ENCODE peak calls at places on chromosomes 12 and 14, in six cellular contexts. One of them, this sample, is unnamed.

GRCh38 chr12:57869919-57870318 is 23.4 kb upstream of the CTDSP2 start:
- DNase-seq in cardiac muscle cell: no peak
- DNase-seq in kidney epithelial cell: no peak
- DNase-seq in prostate gland: no peak
- DNase-seq in choroid plexus epithelial cell: no peak
- DNase-seq in stomach: no peak
- DNase-seq in this sample: no peak

GRCh38 chr14:93688794-93689193 is 99.5 kb downstream of the PRIMA1 start:
- DNase-seq in cardiac muscle cell: no peak
- DNase-seq in kidney epithelial cell: no peak
- DNase-seq in prostate gland: no peak
- DNase-seq in choroid plexus epithelial cell: no peak
- DNase-seq in stomach: no peak
- DNase-seq in this sample: no peak

GRCh38 chr12:27646149-27646548 is 50.1 kb upstream of the REP15 start:
- DNase-seq in cardiac muscle cell: no peak
- DNase-seq in kidney epithelial cell: no peak
- DNase-seq in prostate gland: no peak
- DNase-seq in choroid plexus epithelial cell: no peak
- DNase-seq in stomach: no peak
- DNase-seq in this sample: no peak

GRCh38 chr12:22406622-22407021 is 72.1 kb upstream of the ST8SIA1 start:
- DNase-seq in cardiac muscle cell: no peak
- DNase-seq in kidney epithelial cell: no peak
- DNase-seq in prostate gland: no peak
- DNase-seq in choroid plexus epithelial cell: no peak
- DNase-seq in stomach: no peak
- DNase-seq in this sample: no peak

GRCh38 chr14:32352631-32353030 is 23.5 kb downstream of the AKAP6 start:
- DNase-seq in cardiac muscle cell: no peak
- DNase-seq in kidney epithelial cell: no peak
- DNase-seq in prostate gland: no peak
- DNase-seq in choroid plexus epithelial cell: no peak
- DNase-seq in stomach: no peak
- DNase-seq in this sample: no peak

GRCh38 chr12:1083086-1083887 is 92.3 kb downstream of the ERC1 start:
- DNase-seq in cardiac muscle cell: peak; percentile 17
- DNase-seq in kidney epithelial cell: no peak
- DNase-seq in prostate gland: no peak
- DNase-seq in choroid plexus epithelial cell: peak; percentile 66
- DNase-seq in stomach: no peak
- DNase-seq in this sample: no peak

GRCh38 chr12:65465766-65466547 is 187.5 kb downstream of the MSRB3 start:
- DNase-seq in cardiac muscle cell: no peak
- DNase-seq in kidney epithelial cell: no peak
- DNase-seq in prostate gland: no peak
- DNase-seq in choroid plexus epithelial cell: no peak
- DNase-seq in stomach: no peak
- DNase-seq in this sample: no peak

GRCh38 chr14:84566109-84566508 is 963.8 kb upstream of the FLRT2 start:
- DNase-seq in cardiac muscle cell: no peak
- DNase-seq in kidney epithelial cell: no peak
- DNase-seq in prostate gland: no peak
- DNase-seq in choroid plexus epithelial cell: no peak
- DNase-seq in stomach: no peak
- DNase-seq in this sample: no peak

GRCh38 chr12:15152864-15153263 is 68.4 kb downstream of the RERG start:
- DNase-seq in cardiac muscle cell: no peak
- DNase-seq in kidney epithelial cell: peak; percentile 59
- DNase-seq in prostate gland: no peak
- DNase-seq in choroid plexus epithelial cell: peak; percentile 89
- DNase-seq in stomach: no peak
- DNase-seq in this sample: peak; percentile 74

GRCh38 chr14:95519699-95520098 is 3.2 kb upstream of the SYNE3 start:
- DNase-seq in cardiac muscle cell: no peak
- DNase-seq in kidney epithelial cell: no peak
- DNase-seq in prostate gland: no peak
- DNase-seq in choroid plexus epithelial cell: peak; percentile 79
- DNase-seq in stomach: peak; percentile 61
- DNase-seq in this sample: no peak

GRCh38 chr12:65171870-65172269 is 2.5 kb downstream of the LEMD3 start:
- DNase-seq in cardiac muscle cell: no peak
- DNase-seq in kidney epithelial cell: no peak
- DNase-seq in prostate gland: no peak
- DNase-seq in choroid plexus epithelial cell: peak; percentile 8
- DNase-seq in stomach: no peak
- DNase-seq in this sample: no peak

GRCh38 chr14:23629831-23630396 is 6.2 kb upstream of the DHRS2 start:
- DNase-seq in cardiac muscle cell: no peak
- DNase-seq in kidney epithelial cell: no peak
- DNase-seq in prostate gland: no peak
- DNase-seq in choroid plexus epithelial cell: no peak
- DNase-seq in stomach: no peak
- DNase-seq in this sample: no peak

GRCh38 chr12:105931762-105932587 is 206.8 kb downstream of the NUAK1 start:
- DNase-seq in cardiac muscle cell: no peak
- DNase-seq in kidney epithelial cell: no peak
- DNase-seq in prostate gland: peak; percentile 57
- DNase-seq in choroid plexus epithelial cell: no peak
- DNase-seq in stomach: no peak
- DNase-seq in this sample: no peak

GRCh38 chr14:106652494-106652893 is 1126.1 kb downstream of the TMEM121 start:
- DNase-seq in cardiac muscle cell: no peak
- DNase-seq in kidney epithelial cell: no peak
- DNase-seq in prostate gland: no peak
- DNase-seq in choroid plexus epithelial cell: no peak
- DNase-seq in stomach: no peak
- DNase-seq in this sample: no peak

GRCh38 chr14:105333613-105334364 is 19.2 kb downstream of the PACS2 start:
- DNase-seq in cardiac muscle cell: no peak
- DNase-seq in kidney epithelial cell: no peak
- DNase-seq in prostate gland: no peak
- DNase-seq in choroid plexus epithelial cell: no peak
- DNase-seq in stomach: no peak
- DNase-seq in this sample: no peak

GRCh38 chr12:108850854-108851573 is 6.4 kb downstream of the SSH1 start:
- DNase-seq in cardiac muscle cell: no peak
- DNase-seq in kidney epithelial cell: no peak
- DNase-seq in prostate gland: no peak
- DNase-seq in choroid plexus epithelial cell: peak; percentile 96
- DNase-seq in stomach: no peak
- DNase-seq in this sample: no peak

GRCh38 chr12:66688836-66689439 is 10.1 kb upstream of the GRIP1 start:
- DNase-seq in cardiac muscle cell: peak; percentile 80
- DNase-seq in kidney epithelial cell: no peak
- DNase-seq in prostate gland: peak; percentile 30
- DNase-seq in choroid plexus epithelial cell: peak; percentile 67
- DNase-seq in stomach: peak; percentile 51
- DNase-seq in this sample: no peak

GRCh38 chr14:95244587-95244986 is 75.1 kb downstream of the CLMN start:
- DNase-seq in cardiac muscle cell: no peak
- DNase-seq in kidney epithelial cell: no peak
- DNase-seq in prostate gland: no peak
- DNase-seq in choroid plexus epithelial cell: no peak
- DNase-seq in stomach: no peak
- DNase-seq in this sample: no peak

GRCh38 chr12:50839032-50839431 is 3.7 kb upstream of the TMPRSS12 start:
- DNase-seq in cardiac muscle cell: no peak
- DNase-seq in kidney epithelial cell: no peak
- DNase-seq in prostate gland: no peak
- DNase-seq in choroid plexus epithelial cell: no peak
- DNase-seq in stomach: no peak
- DNase-seq in this sample: no peak

GRCh38 chr12:60872219-60872618 is 1276.4 kb downstream of the SLC16A7 start:
- DNase-seq in cardiac muscle cell: no peak
- DNase-seq in kidney epithelial cell: no peak
- DNase-seq in prostate gland: no peak
- DNase-seq in choroid plexus epithelial cell: no peak
- DNase-seq in stomach: no peak
- DNase-seq in this sample: no peak

GRCh38 chr12:89064780-89065179 is 287.5 kb downstream of the DUSP6 start:
- DNase-seq in cardiac muscle cell: no peak
- DNase-seq in kidney epithelial cell: peak; percentile 71
- DNase-seq in prostate gland: no peak
- DNase-seq in choroid plexus epithelial cell: no peak
- DNase-seq in stomach: no peak
- DNase-seq in this sample: no peak

GRCh38 chr14:31038521-31039166 is 12.5 kb upstream of the STRN3 start:
- DNase-seq in cardiac muscle cell: no peak
- DNase-seq in kidney epithelial cell: no peak
- DNase-seq in prostate gland: no peak
- DNase-seq in choroid plexus epithelial cell: no peak
- DNase-seq in stomach: no peak
- DNase-seq in this sample: no peak

GRCh38 chr14:23068792-23069412 is 11.6 kb upstream of the CDH24 start:
- DNase-seq in cardiac muscle cell: peak; percentile 91
- DNase-seq in kidney epithelial cell: peak; percentile 70
- DNase-seq in prostate gland: peak; percentile 81
- DNase-seq in choroid plexus epithelial cell: peak; percentile 96
- DNase-seq in stomach: peak; percentile 84
- DNase-seq in this sample: peak; percentile 90

GRCh38 chr14:91417134-91417982 is at the start of gene CCDC88C:
- DNase-seq in cardiac muscle cell: peak; percentile 61
- DNase-seq in kidney epithelial cell: no peak
- DNase-seq in prostate gland: peak; percentile 66
- DNase-seq in choroid plexus epithelial cell: no peak
- DNase-seq in stomach: peak; percentile 82
- DNase-seq in this sample: no peak

GRCh38 chr12:132597333-132598283 is 12.8 kb downstream of the LRCOL1 start:
- DNase-seq in cardiac muscle cell: peak; percentile 72
- DNase-seq in kidney epithelial cell: no peak
- DNase-seq in prostate gland: no peak
- DNase-seq in choroid plexus epithelial cell: peak; percentile 65
- DNase-seq in stomach: no peak
- DNase-seq in this sample: no peak

GRCh38 chr12:45726594-45727300 is 2.8 kb upstream of the ARID2 start:
- DNase-seq in cardiac muscle cell: peak; percentile 58
- DNase-seq in kidney epithelial cell: no peak
- DNase-seq in prostate gland: peak; percentile 64
- DNase-seq in choroid plexus epithelial cell: peak; percentile 37
- DNase-seq in stomach: peak; percentile 58
- DNase-seq in this sample: no peak

GRCh38 chr14:37122288-37122687 is 50.1 kb downstream of the SLC25A21 start:
- DNase-seq in cardiac muscle cell: no peak
- DNase-seq in kidney epithelial cell: peak; percentile 76
- DNase-seq in prostate gland: no peak
- DNase-seq in choroid plexus epithelial cell: peak; percentile 64
- DNase-seq in stomach: no peak
- DNase-seq in this sample: peak; percentile 75

GRCh38 chr12:112126000-112126431 is 656 bp downstream of the TRAFD1 start:
- DNase-seq in cardiac muscle cell: no peak
- DNase-seq in kidney epithelial cell: no peak
- DNase-seq in prostate gland: no peak
- DNase-seq in choroid plexus epithelial cell: no peak
- DNase-seq in stomach: no peak
- DNase-seq in this sample: no peak
- H3K4me3 ChIP-seq in cardiac muscle cell: peak overlapping the region; percentile 82
- H3K4me3 ChIP-seq in kidney epithelial cell: peak overlapping the region; percentile 90
- H3K4me3 ChIP-seq in prostate gland: peak overlapping the region; percentile 91
- H3K4me3 ChIP-seq in choroid plexus epithelial cell: peak overlapping the region; percentile 98
- H3K4me3 ChIP-seq in stomach: peak overlapping the region; percentile 87
- H3K4me3 ChIP-seq in this sample: peak overlapping the region; percentile 93

GRCh38 chr12:122988612-122989442 is 8.3 kb downstream of the ARL6IP4 start:
- DNase-seq in cardiac muscle cell: no peak
- DNase-seq in kidney epithelial cell: no peak
- DNase-seq in prostate gland: no peak
- DNase-seq in choroid plexus epithelial cell: no peak
- DNase-seq in stomach: no peak
- DNase-seq in this sample: no peak
- TF ChIP-seq CTCF in cardiac muscle cell: no peak
- TF ChIP-seq CTCF in kidney epithelial cell: peak; percentile 9
- TF ChIP-seq CTCF in prostate gland: no peak
- TF ChIP-seq CTCF in choroid plexus epithelial cell: no peak
- TF ChIP-seq CTCF in stomach: no peak
- TF ChIP-seq CTCF in this sample: no peak

DNA sequence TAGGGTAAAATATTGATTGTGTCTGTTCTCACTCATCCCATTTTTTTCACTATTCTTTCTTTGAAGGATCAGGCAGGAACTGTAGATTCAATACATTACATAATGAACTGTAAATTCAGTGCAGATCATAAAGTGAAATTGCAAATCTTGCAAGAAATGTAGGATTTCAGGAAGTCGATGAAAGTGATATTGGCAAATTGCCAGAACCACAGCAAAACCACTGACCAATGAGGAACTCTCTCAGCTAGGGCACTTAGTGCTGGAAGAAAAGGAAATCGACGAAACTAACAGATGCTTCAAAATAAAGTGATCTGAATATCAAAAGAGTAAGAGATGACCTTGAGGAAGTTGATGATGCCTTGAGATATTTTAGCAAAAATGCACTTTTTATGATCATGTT is 157.6 kb downstream of the AACS start:
- DNase-seq in cardiac muscle cell: no peak
- DNase-seq in kidney epithelial cell: no peak
- DNase-seq in prostate gland: no peak
- DNase-seq in choroid plexus epithelial cell: no peak
- DNase-seq in stomach: no peak
- DNase-seq in this sample: no peak
- H3K4me3 ChIP-seq in cardiac muscle cell: no peak overlapping the region
- H3K4me3 ChIP-seq in kidney epithelial cell: no peak overlapping the region
- H3K4me3 ChIP-seq in prostate gland: no peak overlapping the region
- H3K4me3 ChIP-seq in choroid plexus epithelial cell: no peak overlapping the region
- H3K4me3 ChIP-seq in stomach: no peak overlapping the region
- H3K4me3 ChIP-seq in this sample: no peak overlapping the region

DNA sequence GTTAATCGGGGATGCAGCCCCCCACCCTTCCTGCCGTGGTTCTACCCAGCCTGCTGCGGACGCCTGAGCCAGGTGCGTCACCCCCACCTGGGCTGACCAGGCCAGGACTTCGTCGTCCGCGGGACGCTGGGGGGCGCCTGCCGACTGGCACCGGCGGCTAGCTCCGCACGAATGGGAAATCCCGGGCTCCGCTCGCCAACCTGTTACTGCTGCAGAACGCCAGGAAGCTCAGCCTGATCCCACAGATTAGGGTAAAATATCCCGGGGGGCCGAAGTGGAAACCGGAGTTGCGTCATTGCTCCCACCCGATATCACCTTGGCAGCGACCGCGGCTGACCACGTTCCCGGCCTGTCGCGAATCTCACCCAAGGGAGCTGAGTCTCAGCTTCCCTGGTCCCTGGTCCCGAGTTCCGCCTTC is 528 bp upstream of the VDR start:
- DNase-seq in cardiac muscle cell: peak; percentile 60
- DNase-seq in kidney epithelial cell: peak; percentile 16
- DNase-seq in prostate gland: peak; percentile 53
- DNase-seq in choroid plexus epithelial cell: no peak
- DNase-seq in stomach: peak; percentile 69
- DNase-seq in this sample: no peak
- TF ChIP-seq CTCF in cardiac muscle cell: peak; percentile 50
- TF ChIP-seq CTCF in kidney epithelial cell: peak; percentile 69
- TF ChIP-seq CTCF in prostate gland: no peak
- TF ChIP-seq CTCF in choroid plexus epithelial cell: peak; percentile 16
- TF ChIP-seq CTCF in stomach: no peak
- TF ChIP-seq CTCF in this sample: peak; percentile 43

GRCh38 chr12:25959069-25959961 is 833 bp downstream of the RASSF8 start:
- DNase-seq in cardiac muscle cell: peak; percentile 40
- DNase-seq in kidney epithelial cell: no peak
- DNase-seq in prostate gland: peak; percentile 40
- DNase-seq in choroid plexus epithelial cell: peak; percentile 92
- DNase-seq in stomach: peak; percentile 27
- DNase-seq in this sample: peak; percentile 62
- H3K4me3 ChIP-seq in cardiac muscle cell: peak overlapping the region; percentile 99
- H3K4me3 ChIP-seq in kidney epithelial cell: peak overlapping the region; percentile 83
- H3K4me3 ChIP-seq in prostate gland: peak overlapping the region; percentile 79
- H3K4me3 ChIP-seq in choroid plexus epithelial cell: peak overlapping the region; percentile 93
- H3K4me3 ChIP-seq in stomach: peak overlapping the region; percentile 80
- H3K4me3 ChIP-seq in this sample: peak overlapping the region; percentile 77

This sample was measured in astrocyte of the cerebellum.